ENCODE peak calls at places on chromosomes 11 and 22, in five cellular contexts. One of them, this sample, is unnamed.

GRCh38 chr11:86749861-86750401 is 50.4 kb upstream of the PRSS23 start:
- DNase-seq in stomach: no peak
- DNase-seq in upper lobe of right lung: no peak
- DNase-seq in adrenal gland: no peak
- DNase-seq in astrocyte: no peak
- DNase-seq in this sample: no peak

GRCh38 chr22:47030881-47031627 is 268.6 kb downstream of the TBC1D22A start:
- DNase-seq in astrocyte: no peak
- DNase-seq in upper lobe of right lung: peak
- DNase-seq in stomach: no peak
- DNase-seq in adrenal gland: no peak
- DNase-seq in this sample: peak

GRCh38 chr22:41833369-41834004 is 582 bp downstream of the SREBF2 start:
- DNase-seq in adrenal gland: peak
- DNase-seq in astrocyte: no peak
- DNase-seq in stomach: peak
- DNase-seq in upper lobe of right lung: peak
- DNase-seq in this sample: peak

GRCh38 chr22:38402204-38402603 is 52.8 kb downstream of the KCNJ4 start:
- DNase-seq in stomach: no peak
- DNase-seq in adrenal gland: no peak
- DNase-seq in astrocyte: no peak
- DNase-seq in upper lobe of right lung: peak
- DNase-seq in this sample: no peak

GRCh38 chr11:38089728-38090127 is 1491.7 kb upstream of the RAG2 start:
- DNase-seq in adrenal gland: no peak
- DNase-seq in stomach: no peak
- DNase-seq in upper lobe of right lung: no peak
- DNase-seq in astrocyte: no peak
- DNase-seq in this sample: no peak

GRCh38 chr11:21774212-21774611 is 418.7 kb upstream of the ANO5 start:
- DNase-seq in upper lobe of right lung: no peak
- DNase-seq in astrocyte: peak
- DNase-seq in stomach: no peak
- DNase-seq in adrenal gland: no peak
- DNase-seq in this sample: no peak

GRCh38 chr11:130389315-130389935 is 39.0 kb downstream of the ADAMTS8 start:
- DNase-seq in astrocyte: no peak
- DNase-seq in stomach: no peak
- DNase-seq in upper lobe of right lung: no peak
- DNase-seq in adrenal gland: no peak
- DNase-seq in this sample: peak

GRCh38 chr11:79263001-79263400 is 177.8 kb downstream of the TENM4 start:
- DNase-seq in upper lobe of right lung: no peak
- DNase-seq in stomach: peak
- DNase-seq in astrocyte: no peak
- DNase-seq in adrenal gland: no peak
- DNase-seq in this sample: peak

GRCh38 chr11:114091791-114092397 is 32.4 kb downstream of the ZBTB16 start:
- DNase-seq in stomach: no peak
- DNase-seq in adrenal gland: no peak
- DNase-seq in astrocyte: no peak
- DNase-seq in upper lobe of right lung: no peak
- DNase-seq in this sample: no peak

GRCh38 chr11:120807414-120808150 is 216.3 kb upstream of the TBCEL start:
- DNase-seq in upper lobe of right lung: no peak
- DNase-seq in astrocyte: peak
- DNase-seq in adrenal gland: no peak
- DNase-seq in stomach: no peak
- DNase-seq in this sample: no peak

GRCh38 chr22:27011131-27011530 is 353.7 kb downstream of the MIAT start:
- DNase-seq in stomach: no peak
- DNase-seq in astrocyte: peak
- DNase-seq in upper lobe of right lung: no peak
- DNase-seq in adrenal gland: no peak
- DNase-seq in this sample: no peak

GRCh38 chr11:10310301-10310841 is 5.5 kb downstream of the ADM start:
- DNase-seq in upper lobe of right lung: no peak
- DNase-seq in stomach: no peak
- DNase-seq in astrocyte: no peak
- DNase-seq in adrenal gland: no peak
- DNase-seq in this sample: no peak

GRCh38 chr11:68099057-68099456 is 22.1 kb downstream of the CHKA start:
- DNase-seq in stomach: no peak
- DNase-seq in upper lobe of right lung: no peak
- DNase-seq in adrenal gland: no peak
- DNase-seq in astrocyte: no peak
- DNase-seq in this sample: no peak

GRCh38 chr22:28822930-28823481 is 22.6 kb upstream of the XBP1 start:
- DNase-seq in adrenal gland: no peak
- DNase-seq in upper lobe of right lung: no peak
- DNase-seq in stomach: peak
- DNase-seq in astrocyte: no peak
- DNase-seq in this sample: peak

GRCh38 chr22:37126383-37126782 is 16.9 kb upstream of the TMPRSS6 start:
- DNase-seq in upper lobe of right lung: no peak
- DNase-seq in astrocyte: no peak
- DNase-seq in adrenal gland: peak
- DNase-seq in stomach: no peak
- DNase-seq in this sample: no peak

GRCh38 chr11:88352139-88352538 is 14.6 kb upstream of the CTSC start:
- DNase-seq in stomach: no peak
- DNase-seq in upper lobe of right lung: no peak
- DNase-seq in astrocyte: peak
- DNase-seq in adrenal gland: no peak
- DNase-seq in this sample: no peak

GRCh38 chr11:2138075-2138435 is 1.1 kb downstream of the IGF2 start:
- DNase-seq in astrocyte: no peak
- DNase-seq in adrenal gland: no peak
- DNase-seq in upper lobe of right lung: no peak
- DNase-seq in stomach: no peak
- DNase-seq in this sample: no peak

GRCh38 chr11:134014502-134014901 is 54.4 kb upstream of the JAM3 start:
- DNase-seq in adrenal gland: no peak
- DNase-seq in stomach: no peak
- DNase-seq in astrocyte: no peak
- DNase-seq in upper lobe of right lung: no peak
- DNase-seq in this sample: no peak

GRCh38 chr22:17880468-17880867 is 106.2 kb upstream of the BID start:
- DNase-seq in upper lobe of right lung: no peak
- DNase-seq in adrenal gland: no peak
- DNase-seq in stomach: no peak
- DNase-seq in astrocyte: no peak
- DNase-seq in this sample: no peak

GRCh38 chr22:39349506-39349966 is 255 bp upstream of the SYNGR1 start:
- DNase-seq in stomach: peak
- DNase-seq in astrocyte: no peak
- DNase-seq in upper lobe of right lung: no peak
- DNase-seq in adrenal gland: no peak
- DNase-seq in this sample: peak

GRCh38 chr11:32374261-32374711 is 61.1 kb downstream of the WT1 start:
- DNase-seq in stomach: no peak
- DNase-seq in adrenal gland: no peak
- DNase-seq in astrocyte: no peak
- DNase-seq in upper lobe of right lung: no peak
- DNase-seq in this sample: peak

GRCh38 chr11:44621140-44621681 is 55.7 kb downstream of the CD82 start:
- DNase-seq in upper lobe of right lung: peak
- DNase-seq in stomach: peak
- DNase-seq in adrenal gland: peak
- DNase-seq in astrocyte: no peak
- DNase-seq in this sample: peak

GRCh38 chr22:18067548-18068341 is 10.0 kb upstream of the PEX26 start:
- DNase-seq in upper lobe of right lung: peak
- DNase-seq in astrocyte: peak
- DNase-seq in stomach: no peak
- DNase-seq in adrenal gland: no peak
- DNase-seq in this sample: no peak

GRCh38 chr22:45823331-45823730 is 151.7 kb downstream of the ATXN10 start:
- DNase-seq in adrenal gland: no peak
- DNase-seq in upper lobe of right lung: no peak
- DNase-seq in stomach: no peak
- DNase-seq in astrocyte: no peak
- DNase-seq in this sample: no peak

GRCh38 chr11:93547028-93547427 is 3.8 kb upstream of the SMCO4 start:
- DNase-seq in stomach: no peak
- DNase-seq in astrocyte: no peak
- DNase-seq in adrenal gland: no peak
- DNase-seq in upper lobe of right lung: no peak
- DNase-seq in this sample: no peak

GRCh38 chr11:99489561-99489960 is 468.8 kb downstream of the CNTN5 start:
- DNase-seq in astrocyte: no peak
- DNase-seq in adrenal gland: no peak
- DNase-seq in upper lobe of right lung: no peak
- DNase-seq in stomach: no peak
- DNase-seq in this sample: no peak

GRCh38 chr22:31080848-31081649 is at the start of gene SMTN:
- DNase-seq in stomach: peak
- DNase-seq in astrocyte: peak
- DNase-seq in adrenal gland: peak
- DNase-seq in upper lobe of right lung: peak
- DNase-seq in this sample: peak

GRCh38 chr22:31081963-31082605 is 966 bp downstream of the SMTN start:
- DNase-seq in stomach: no peak
- DNase-seq in adrenal gland: no peak
- DNase-seq in astrocyte: no peak
- DNase-seq in upper lobe of right lung: no peak
- DNase-seq in this sample: peak

GRCh38 chr22:31083377-31083768 is 2.3 kb downstream of the SMTN start:
- DNase-seq in astrocyte: no peak
- DNase-seq in upper lobe of right lung: no peak
- DNase-seq in stomach: peak
- DNase-seq in adrenal gland: no peak
- DNase-seq in this sample: peak

GRCh38 chr22:31083923-31084810 is 3.0 kb downstream of the SMTN start:
- DNase-seq in stomach: no peak
- DNase-seq in adrenal gland: no peak
- DNase-seq in upper lobe of right lung: no peak
- DNase-seq in astrocyte: no peak
- DNase-seq in this sample: peak

GRCh38 chr22:31082606-31083376 is 1.7 kb downstream of the SMTN start:
- DNase-seq in adrenal gland: no peak
- DNase-seq in astrocyte: no peak
- DNase-seq in stomach: peak
- DNase-seq in upper lobe of right lung: no peak
- DNase-seq in this sample: peak
- H3K4me3 ChIP-seq in adrenal gland: no peak
- H3K4me3 ChIP-seq in astrocyte: peak
- H3K4me3 ChIP-seq in stomach: peak
- H3K4me3 ChIP-seq in upper lobe of right lung: peak
- H3K4me3 ChIP-seq in this sample: peak

GRCh38 chr22:32080904-32081303 is 37.8 kb downstream of the SLC5A1 start:
- DNase-seq in adrenal gland: peak
- DNase-seq in astrocyte: peak
- DNase-seq in stomach: peak
- DNase-seq in upper lobe of right lung: no peak
- DNase-seq in this sample: peak
- TF ChIP-seq CTCF in adrenal gland: peak
- TF ChIP-seq CTCF in astrocyte: peak
- TF ChIP-seq CTCF in stomach: peak
- TF ChIP-seq CTCF in upper lobe of right lung: peak
- TF ChIP-seq CTCF in this sample: peak

GRCh38 chr22:44181033-44181911 is 547 bp downstream of the PARVG start:
- DNase-seq in stomach: peak
- DNase-seq in astrocyte: peak
- DNase-seq in adrenal gland: no peak
- DNase-seq in upper lobe of right lung: peak
- DNase-seq in this sample: peak
- H3K4me3 ChIP-seq in stomach: peak
- H3K4me3 ChIP-seq in astrocyte: no peak
- H3K4me3 ChIP-seq in adrenal gland: no peak
- H3K4me3 ChIP-seq in upper lobe of right lung: peak
- H3K4me3 ChIP-seq in this sample: peak

GRCh38 chr22:50546326-50547230 is 879 bp downstream of the KLHDC7B start:
- DNase-seq in stomach: no peak
- DNase-seq in adrenal gland: no peak
- DNase-seq in astrocyte: no peak
- DNase-seq in upper lobe of right lung: peak
- DNase-seq in this sample: no peak

GRCh38 chr22:50542416-50542927 is 3.2 kb upstream of the KLHDC7B start:
- DNase-seq in stomach: no peak
- DNase-seq in upper lobe of right lung: peak
- DNase-seq in astrocyte: no peak
- DNase-seq in adrenal gland: peak
- DNase-seq in this sample: peak

GRCh38 chr22:50544746-50545253 is 899 bp upstream of the KLHDC7B start:
- DNase-seq in upper lobe of right lung: peak
- DNase-seq in adrenal gland: no peak
- DNase-seq in stomach: peak
- DNase-seq in astrocyte: no peak
- DNase-seq in this sample: peak

GRCh38 chr22:50545522-50546325 is at the start of gene KLHDC7B:
- DNase-seq in astrocyte: no peak
- DNase-seq in upper lobe of right lung: no peak
- DNase-seq in stomach: no peak
- DNase-seq in adrenal gland: no peak
- DNase-seq in this sample: no peak

DNA sequence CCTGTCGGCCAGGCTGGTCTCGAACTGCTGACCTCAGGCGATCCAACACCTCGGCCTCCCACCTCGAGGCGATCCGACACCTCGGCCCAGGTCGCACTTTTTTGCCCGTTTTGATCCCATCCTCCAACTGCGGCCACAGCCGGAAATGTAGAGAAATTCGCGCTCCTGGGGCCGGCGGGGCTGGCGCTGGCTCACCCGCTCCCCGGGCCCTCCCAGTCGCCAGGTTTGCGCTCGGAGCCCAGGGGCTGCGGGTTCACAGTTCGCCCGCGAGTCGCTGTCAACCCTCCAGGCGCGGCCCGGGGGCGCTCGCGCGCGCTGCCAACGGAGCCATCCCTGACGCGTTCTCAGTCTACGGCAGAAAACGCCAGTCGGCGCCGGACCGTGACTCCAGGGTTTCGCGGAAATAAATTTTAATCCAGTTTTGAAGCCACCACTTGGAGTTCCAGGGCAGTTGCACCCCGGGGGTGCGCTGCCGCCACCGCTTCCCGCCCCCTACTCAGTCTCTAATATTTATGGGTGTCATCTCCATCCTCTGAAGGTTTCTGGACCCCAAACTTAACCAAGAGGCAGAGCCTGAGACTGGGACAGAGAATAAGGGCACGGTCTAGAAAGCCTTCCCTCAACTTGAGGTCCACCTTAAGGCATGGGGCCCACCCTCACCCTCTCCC is 1.5 kb upstream of the KLHDC7B start:
- DNase-seq in stomach: peak
- DNase-seq in adrenal gland: peak
- DNase-seq in astrocyte: peak
- DNase-seq in upper lobe of right lung: peak
- DNase-seq in this sample: peak
- TF ChIP-seq CTCF in stomach: peak
- TF ChIP-seq CTCF in adrenal gland: peak
- TF ChIP-seq CTCF in astrocyte: peak
- TF ChIP-seq CTCF in upper lobe of right lung: peak
- TF ChIP-seq CTCF in this sample: peak

GRCh38 chr11:64588701-64589100 is 2.3 kb upstream of the SLC22A12 start:
- DNase-seq in stomach: no peak
- DNase-seq in upper lobe of right lung: no peak
- DNase-seq in astrocyte: no peak
- DNase-seq in adrenal gland: no peak
- DNase-seq in this sample: no peak
- H3K4me3 ChIP-seq in stomach: no peak
- H3K4me3 ChIP-seq in upper lobe of right lung: no peak
- H3K4me3 ChIP-seq in astrocyte: no peak
- H3K4me3 ChIP-seq in adrenal gland: no peak
- H3K4me3 ChIP-seq in this sample: no peak

This sample was measured in transverse colon.